ENCODE peak calls at places on chromosome 3, in six cellular contexts. O, I, N, M, F and T are unnamed samples.

GRCh38 chr3:168162172-168162571 is 66.4 kb upstream of the GOLIM4 start:
- DNase-seq in F (no peak), M (no peak), O (peak; percentile 71), I (no peak), N (no peak), T (no peak)

GRCh38 chr3:171056528-171056927 is 30.0 kb upstream of the SLC2A2 start:
- DNase-seq in F (no peak), N (no peak), O (peak; percentile 73), I (no peak), M (no peak), T (no peak)

GRCh38 chr3:159798951-159799350 is 189.7 kb upstream of the IL12A start:
- DNase-seq in N (no peak), F (no peak), I (no peak), M (no peak), O (peak; percentile 69), T (no peak)

GRCh38 chr3:50630394-50630793 is 13.4 kb downstream of the MAPKAPK3 start:
- DNase-seq in N (no peak), O (no peak), I (no peak), F (no peak), M (no peak), T (no peak)

GRCh38 chr3:21345577-21345976 is 405.4 kb downstream of the ZNF385D start:
- DNase-seq in I (no peak), F (no peak), M (no peak), O (no peak), N (no peak), T (no peak)

GRCh38 chr3:15029625-15030024 is 35.5 kb downstream of the MRPS25 start:
- DNase-seq in N (no peak), F (no peak), M (no peak), O (no peak), I (no peak), T (no peak)

GRCh38 chr3:24192469-24193056 is 247.5 kb downstream of the NR1D2 start:
- DNase-seq in I (no peak), M (no peak), O (no peak), N (no peak), F (no peak), T (no peak)

GRCh38 chr3:141686477-141687280 is 51.4 kb upstream of the RNF7 start:
- DNase-seq in N (peak; percentile 29), M (no peak), F (peak; percentile 20), I (peak; percentile 40), O (peak; percentile 82), T (peak; percentile 57)

GRCh38 chr3:154384504-154384903 is 45.5 kb downstream of the GPR149 start:
- DNase-seq in N (no peak), I (no peak), M (no peak), F (no peak), O (no peak), T (no peak)

GRCh38 chr3:48514431-48515227 is 10.7 kb upstream of the SHISA5 start:
- DNase-seq in N (peak; percentile 83), F (no peak), I (no peak), M (no peak), O (no peak), T (no peak)

GRCh38 chr3:124993462-124993861 is 58.9 kb upstream of the MUC13 start:
- DNase-seq in I (no peak), N (no peak), O (peak; percentile 87), F (no peak), M (no peak), T (no peak)

GRCh38 chr3:128236667-128237066 is 83.4 kb downstream of the EEFSEC start:
- DNase-seq in M (peak; percentile 14), F (no peak), I (no peak), N (no peak), O (no peak), T (no peak)

GRCh38 chr3:152235709-152236298 is 32.9 kb upstream of the MBNL1 start:
- DNase-seq in F (no peak), O (peak; percentile 65), I (no peak), N (no peak), M (no peak), T (no peak)

GRCh38 chr3:81650187-81650586 is 111.3 kb downstream of the GBE1 start:
- DNase-seq in O (no peak), I (no peak), F (no peak), N (no peak), M (no peak), T (no peak)

GRCh38 chr3:173586176-173586575 is 188.6 kb downstream of the NLGN1 start:
- DNase-seq in F (no peak), M (no peak), O (peak; percentile 33), N (no peak), I (no peak), T (no peak)

GRCh38 chr3:183613366-183614293 is 21.8 kb upstream of the KLHL24 start:
- DNase-seq in N (no peak), M (no peak), F (no peak), O (peak; percentile 30), I (no peak), T (no peak)

GRCh38 chr3:147493666-147494065 is 84.5 kb downstream of the ZIC1 start:
- DNase-seq in M (no peak), F (no peak), N (no peak), I (no peak), O (no peak), T (no peak)

GRCh38 chr3:114758828-114759709 is 388.0 kb downstream of the ZBTB20 start:
- DNase-seq in M (peak; percentile 1), O (peak; percentile 87), I (peak; percentile 51), F (peak; percentile 24), N (no peak), T (peak; percentile 50)

GRCh38 chr3:69313251-69313650 is 72.6 kb downstream of the FRMD4B start:
- DNase-seq in F (no peak), M (no peak), N (no peak), I (no peak), O (no peak), T (no peak)

GRCh38 chr3:194150252-194150934 is 14.4 kb downstream of the HES1 start:
- DNase-seq in O (no peak), F (no peak), I (no peak), N (no peak), M (no peak), T (no peak)

GRCh38 chr3:31486865-31487533 is 45.7 kb upstream of the STT3B start:
- DNase-seq in F (no peak), O (no peak), I (no peak), N (no peak), M (no peak), T (no peak)

GRCh38 chr3:13748500-13748899 is 131.4 kb downstream of the WNT7A start:
- DNase-seq in N (no peak), M (no peak), F (no peak), O (no peak), I (no peak), T (no peak)

GRCh38 chr3:30131171-30131570 is 475.2 kb upstream of the TGFBR2 start:
- DNase-seq in I (no peak), M (no peak), N (no peak), F (no peak), O (no peak), T (no peak)

GRCh38 chr3:195889843-195890407 is 18.4 kb downstream of the TNK2 start:
- DNase-seq in N (no peak), O (no peak), F (no peak), I (no peak), M (no peak), T (peak; percentile 48)

GRCh38 chr3:21447471-21448205 is 303.4 kb downstream of the ZNF385D start:
- DNase-seq in F (no peak), N (no peak), O (peak; percentile 50), I (no peak), M (no peak), T (no peak)

GRCh38 chr3:191768421-191768820 is 307.5 kb downstream of the PYDC2 start:
- DNase-seq in I (no peak), O (no peak), M (no peak), F (no peak), N (no peak), T (no peak)

GRCh38 chr3:187291512-187292132 is at the start of gene MASP1:
- DNase-seq in M (no peak), F (no peak), N (no peak), O (peak; percentile 59), I (no peak), T (peak; percentile 44)
- H3K4me3 ChIP-seq in M (no peak within 1 kb of the TSS), F (peak within 1 kb of the TSS; percentile 36), N (no peak within 1 kb of the TSS), O (peak within 1 kb of the TSS; percentile 76), I (no peak within 1 kb of the TSS), T (no peak within 1 kb of the TSS)

GRCh38 chr3:56988458-56988857 is 72.0 kb upstream of the SPATA12 start:
- DNase-seq in F (peak; percentile 36), I (peak; percentile 28), O (no peak), N (no peak), M (no peak), T (no peak)

GRCh38 chr3:56989434-56990294 is 70.8 kb upstream of the SPATA12 start:
- DNase-seq in O (no peak), I (no peak), N (no peak), F (no peak), M (no peak), T (no peak)

GRCh38 chr3:56988874-56989433 is 71.5 kb upstream of the SPATA12 start:
- DNase-seq in M (peak; percentile 48), N (peak; percentile 69), F (peak; percentile 86), I (peak; percentile 81), O (peak; percentile 84), T (peak; percentile 90)

GRCh38 chr3:56987238-56987932 is 73.1 kb upstream of the SPATA12 start:
- DNase-seq in M (no peak), N (peak; percentile 26), O (no peak), F (no peak), I (no peak), T (no peak)

DNA sequence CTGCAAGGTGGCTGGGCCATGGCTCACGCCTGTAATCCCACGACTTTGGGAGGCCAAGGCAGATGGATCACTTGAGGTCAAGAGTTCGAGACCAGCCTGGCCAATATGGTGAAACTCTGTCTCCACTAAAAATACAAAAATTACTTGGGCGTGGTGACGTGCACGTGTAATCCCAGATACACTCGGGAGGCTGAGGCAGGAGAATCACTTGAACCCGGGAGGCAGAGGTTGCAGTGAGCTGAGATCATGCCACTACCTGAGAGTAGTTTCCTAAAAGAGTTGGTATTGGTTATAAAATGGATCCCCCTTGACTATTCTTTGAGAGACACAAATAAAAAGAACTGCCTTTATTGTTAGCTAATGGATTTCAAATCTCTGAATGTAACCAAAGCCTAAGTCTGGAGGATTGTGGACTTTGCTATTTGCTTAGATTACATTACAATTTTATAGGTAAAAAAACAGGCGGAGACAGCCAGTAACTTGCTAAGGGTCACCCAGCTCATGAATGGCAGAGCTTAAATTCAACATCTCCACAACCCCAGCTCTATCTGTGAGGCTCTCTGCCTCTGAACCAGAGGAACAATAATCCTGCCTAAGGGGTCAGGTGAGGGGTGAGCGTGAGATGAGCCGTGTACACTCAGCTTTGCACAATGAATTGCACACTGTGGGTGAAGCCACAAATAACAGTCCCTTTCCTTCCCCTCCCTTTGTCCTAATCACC is 70.0 kb upstream of the SPATA12 start:
- DNase-seq in N (no peak), F (no peak), M (no peak), O (no peak), I (no peak), T (no peak)
- H3K4me3 ChIP-seq in N (no peak overlapping the region), F (no peak overlapping the region), M (no peak overlapping the region), O (no peak overlapping the region), I (no peak overlapping the region), T (no peak overlapping the region)

GRCh38 chr3:46693897-46694235 is 387 bp upstream of the ALS2CL start:
- DNase-seq in F (no peak), O (peak; percentile 79), I (peak; percentile 51), N (peak; percentile 59), M (no peak), T (peak; percentile 23)
- H3K4me3 ChIP-seq in F (peak overlapping the region; percentile 79), O (peak overlapping the region; percentile 74), I (peak overlapping the region; percentile 64), N (no peak overlapping the region), M (no peak overlapping the region), T (peak overlapping the region; percentile 68)

GRCh38 chr3:197309528-197310361 is 11.3 kb upstream of the DLG1 start:
- DNase-seq in I (peak; percentile 11), F (no peak), O (peak; percentile 93), N (no peak), M (no peak), T (peak; percentile 18)
- H3K4me3 ChIP-seq in I (no peak overlapping the region), F (no peak overlapping the region), O (peak overlapping the region; percentile 48), N (no peak overlapping the region), M (no peak overlapping the region), T (no peak overlapping the region)